ENCODE peak calls at places on chromosomes 2 and 18, in ten cellular contexts. L is GM23248, B is left ventricle myocardium inferior, D is GM12878, O is Peyer's patch, W is colonic mucosa, Z is ovary, C is endothelial cell of umbilical vein, F is heart right ventricle, I is BE2C. V is an unnamed sample. For H3K4me1, the result is how much of the 10 kb centered on the place peaks cover.

GRCh38 chr2:230414302-230414701 is 1.7 kb upstream of the SP100 start:
- DNase-seq in L (no peak), B (no peak), D (no peak), O (no peak), W (no peak), Z (no peak), C (no peak), F (no peak), I (no peak), V (no peak)

GRCh38 chr2:69483024-69483423 is 45.8 kb upstream of the NFU1 start:
- DNase-seq in L (no peak), B (no peak), D (no peak), O (no peak), W (no peak), Z (no peak), C (peak), F (no peak), I (no peak), V (no peak)

GRCh38 chr2:217685255-217685605 is 317.6 kb downstream of the TNS1 start:
- DNase-seq in L (peak), B (peak), D (no peak), O (no peak), W (peak), Z (peak), C (no peak), F (peak), I (no peak), V (peak)

GRCh38 chr2:236919209-236919608 is 166.5 kb upstream of the COPS8 start:
- DNase-seq in L (peak), B (no peak), D (no peak), O (no peak), W (no peak), Z (no peak), C (peak), F (no peak), I (no peak), V (peak)

GRCh38 chr18:55687106-55687505 is 99.1 kb upstream of the TCF4 start:
- DNase-seq in L (no peak), B (no peak), D (no peak), O (no peak), W (no peak), Z (no peak), C (no peak), F (no peak), I (no peak), V (no peak)

GRCh38 chr2:17124575-17125318 is 393.5 kb downstream of the RAD51AP2 start:
- DNase-seq in L (no peak), B (no peak), D (no peak), O (no peak), W (no peak), Z (no peak), C (no peak), F (no peak), I (no peak), V (no peak)

GRCh38 chr2:30396436-30397232 is 50.4 kb upstream of the LCLAT1 start:
- DNase-seq in L (no peak), B (no peak), D (no peak), O (no peak), W (no peak), Z (no peak), C (no peak), F (no peak), I (no peak), V (no peak)

GRCh38 chr2:96108578-96109561 is 7.5 kb downstream of the ADRA2B start:
- DNase-seq in L (no peak), B (peak), D (no peak), O (no peak), W (no peak), Z (peak), C (no peak), F (peak), I (no peak), V (no peak)

GRCh38 chr18:78735131-78736014 is 244.2 kb upstream of the SALL3 start:
- DNase-seq in L (no peak), B (no peak), D (no peak), O (no peak), W (no peak), Z (no peak), C (no peak), F (no peak), I (no peak), V (no peak)

GRCh38 chr18:50405582-50406271 is 30.9 kb downstream of the SKA1 start:
- DNase-seq in L (no peak), B (no peak), D (no peak), O (no peak), W (no peak), Z (no peak), C (no peak), F (no peak), I (no peak), V (no peak)

GRCh38 chr2:25491966-25492532 is 150.3 kb upstream of the DNMT3A start:
- DNase-seq in L (peak), B (no peak), D (no peak), O (no peak), W (no peak), Z (no peak), C (peak), F (no peak), I (no peak), V (no peak)

GRCh38 chr2:202643012-202643858 is 8.5 kb downstream of the FAM117B start:
- DNase-seq in L (no peak), B (no peak), D (no peak), O (no peak), W (no peak), Z (no peak), C (peak), F (no peak), I (no peak), V (no peak)

GRCh38 chr2:46315103-46315890 is 18.1 kb downstream of the EPAS1 start:
- DNase-seq in L (peak), B (peak), D (no peak), O (peak), W (peak), Z (peak), C (peak), F (peak), I (peak), V (peak)

GRCh38 chr18:23812566-23813440 is 123.5 kb downstream of the LAMA3 start:
- DNase-seq in L (peak), B (no peak), D (no peak), O (no peak), W (no peak), Z (no peak), C (peak), F (no peak), I (no peak), V (no peak)

GRCh38 chr2:128473175-128474013 is 154.7 kb upstream of the HS6ST1 start:
- DNase-seq in L (peak), B (no peak), D (peak), O (no peak), W (peak), Z (no peak), C (no peak), F (no peak), I (peak), V (peak)

GRCh38 chr2:230913406-230913805 is 11.6 kb downstream of the GPR55 start:
- DNase-seq in L (peak), B (no peak), D (no peak), O (peak), W (peak), Z (no peak), C (no peak), F (no peak), I (peak), V (no peak)

GRCh38 chr2:197137826-197138480 is 172.6 kb downstream of the ANKRD44 start:
- DNase-seq in L (peak), B (no peak), D (no peak), O (no peak), W (no peak), Z (no peak), C (peak), F (no peak), I (no peak), V (no peak)

GRCh38 chr2:197140045-197140444 is 170.5 kb downstream of the ANKRD44 start:
- DNase-seq in L (no peak), B (no peak), D (no peak), O (no peak), W (no peak), Z (no peak), C (no peak), F (no peak), I (no peak), V (no peak)

GRCh38 chr2:197136452-197136851 is 174.1 kb downstream of the ANKRD44 start:
- DNase-seq in L (no peak), B (no peak), D (no peak), O (no peak), W (no peak), Z (no peak), C (no peak), F (no peak), I (no peak), V (no peak)

GRCh38 chr2:197137234-197137633 is 173.3 kb downstream of the ANKRD44 start:
- DNase-seq in L (peak), B (no peak), D (no peak), O (no peak), W (no peak), Z (no peak), C (peak), F (no peak), I (no peak), V (no peak)

DNA sequence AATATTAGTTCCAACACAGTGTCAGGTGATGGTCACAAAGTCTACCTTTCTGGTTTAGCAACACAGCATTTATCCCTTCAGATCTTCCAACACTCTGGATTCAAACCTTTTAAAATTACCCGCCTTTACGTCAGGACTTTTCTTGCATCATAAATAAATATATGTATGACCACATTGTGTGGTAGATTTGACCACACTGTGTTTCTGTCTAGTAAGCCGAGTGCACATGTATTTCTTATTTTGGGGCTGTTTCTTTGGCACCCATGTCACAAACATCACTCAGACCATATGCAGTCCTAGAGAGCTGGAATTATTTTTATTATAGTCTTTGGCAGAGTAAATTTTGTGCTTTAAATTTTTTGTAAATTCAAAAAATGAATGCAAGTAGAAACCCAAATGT is 172.1 kb downstream of the ANKRD44 start:
- DNase-seq in L (no peak), B (no peak), D (no peak), O (no peak), W (no peak), Z (no peak), C (no peak), F (no peak), I (no peak), V (no peak)
- H3K4me1 ChIP-seq in L (under half), B (under half), D (under half), O (under half), W (under half), Z (under half), C (under half), F (under half), I (under half), V (under half)

DNA sequence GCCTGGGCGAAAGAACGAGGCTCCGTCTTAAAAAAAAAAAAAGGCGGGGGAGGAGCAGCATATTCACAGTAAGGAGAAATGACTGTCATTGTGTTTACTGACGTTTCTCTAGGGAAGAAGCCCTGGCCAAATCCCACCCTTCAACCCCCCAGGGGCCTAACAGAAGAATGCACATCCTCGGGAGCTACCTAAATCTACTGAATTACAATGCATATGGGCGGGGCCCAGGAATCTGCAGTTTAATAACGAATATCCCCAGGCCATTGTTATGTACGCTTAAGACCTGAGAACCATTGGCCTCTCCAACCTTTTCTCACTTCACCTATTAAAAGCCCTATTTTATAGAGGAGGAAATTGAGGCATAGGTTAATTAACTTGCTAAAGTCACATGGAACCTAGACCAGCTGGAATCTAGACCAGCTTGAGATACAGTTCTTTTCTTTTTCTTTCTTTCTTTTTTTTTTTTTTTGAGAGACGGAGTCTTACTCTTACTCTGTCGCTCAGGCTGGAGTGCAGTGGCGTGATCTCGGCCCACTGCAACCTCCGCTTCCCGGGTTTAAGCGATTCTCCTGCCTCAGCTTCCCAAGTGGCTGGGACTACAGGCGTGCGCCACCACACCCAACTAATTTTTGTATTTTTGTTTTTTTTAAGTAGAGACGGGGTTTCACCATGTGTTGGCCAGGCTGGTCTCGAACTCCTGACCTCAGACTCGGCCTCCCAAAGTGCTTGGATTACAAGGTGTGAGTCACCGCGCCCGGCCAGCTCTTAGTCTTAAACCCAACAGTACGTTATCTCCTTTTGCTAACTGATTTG is 708 bp upstream of the RIF1 start:
- DNase-seq in L (no peak), B (no peak), D (no peak), O (no peak), W (no peak), Z (no peak), C (no peak), F (no peak), I (no peak), V (no peak)
- H3K4me3 ChIP-seq in L (peak), B (peak), D (peak), O (no peak), W (peak), Z (peak), C (no peak), F (peak), I (peak), V (peak)

GRCh38 chr2:197322143-197322542 is 11.6 kb upstream of the ANKRD44 start:
- DNase-seq in L (no peak), B (no peak), D (no peak), O (no peak), W (no peak), Z (no peak), C (no peak), F (no peak), I (no peak), V (no peak)
- H3K4me1 ChIP-seq in L (under half), B (under half), D (under half), O (under half), W (under half), Z (under half), C (under half), F (under half), I (under half), V (under half)

DNA sequence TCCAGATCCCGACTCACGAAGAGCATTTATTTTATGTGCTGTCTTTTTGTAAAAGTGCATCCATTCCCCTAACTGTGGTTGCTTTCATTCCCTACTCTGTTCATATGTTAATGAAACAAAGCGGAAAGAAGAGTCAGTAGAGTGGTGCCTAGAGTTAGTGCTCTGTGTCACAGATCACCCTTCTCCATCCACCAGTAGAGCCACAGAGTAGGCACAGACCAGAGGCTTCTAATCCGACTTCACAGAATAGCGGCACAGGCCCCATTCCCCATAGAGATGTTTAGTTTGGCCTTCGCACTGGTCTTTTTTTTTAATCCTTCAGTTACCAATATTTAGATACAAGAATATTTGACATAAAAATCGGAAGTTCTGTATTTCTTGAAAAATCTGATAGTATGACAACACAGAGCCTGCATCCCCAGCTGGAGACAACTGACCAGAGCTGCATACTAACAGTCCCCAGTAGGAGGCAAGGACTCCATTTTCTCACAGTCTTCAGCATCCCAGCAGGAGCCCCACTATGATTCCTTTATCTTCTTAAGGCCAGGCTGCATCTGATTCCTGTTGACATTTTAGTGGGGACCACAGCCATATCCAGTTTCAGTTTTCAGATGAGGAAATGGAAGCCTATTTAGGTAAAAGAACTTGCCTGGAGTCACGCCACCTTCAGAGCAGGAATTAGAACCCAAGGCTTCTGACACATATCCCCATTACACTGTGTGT is 7.0 kb downstream of the G6PC2 start:
- DNase-seq in L (no peak), B (no peak), D (no peak), O (no peak), W (no peak), Z (no peak), C (no peak), F (no peak), I (no peak), V (no peak)
- H3K4me3 ChIP-seq in L (no peak), B (no peak), D (no peak), O (no peak), W (no peak), Z (no peak), C (no peak), F (no peak), I (no peak), V (no peak)

GRCh38 chr2:161766334-161766733 is 142.1 kb downstream of the SLC4A10 start:
- DNase-seq in L (peak), B (no peak), D (no peak), O (no peak), W (peak), Z (no peak), C (no peak), F (no peak), I (no peak), V (no peak)
- H3K4me1 ChIP-seq in L (under half), B (under half), D (under half), O (under half), W (under half), Z (under half), C (under half), F (under half), I (under half), V (under half)

GRCh38 chr18:11432360-11432811 is 177.0 kb upstream of the SLC35G4 start:
- DNase-seq in L (no peak), B (no peak), D (no peak), O (no peak), W (no peak), Z (no peak), C (no peak), F (no peak), I (no peak), V (no peak)
- H3K4me3 ChIP-seq in L (no peak), B (no peak), D (no peak), O (no peak), W (no peak), Z (no peak), C (no peak), F (no peak), I (no peak), V (no peak)

GRCh38 chr2:140711867-140712266 is 1418.9 kb downstream of the LRP1B start:
- DNase-seq in L (no peak), B (no peak), D (no peak), O (no peak), W (no peak), Z (no peak), C (no peak), F (no peak), I (no peak), V (no peak)
- H3K4me1 ChIP-seq in L (under half), B (under half), D (under half), O (under half), W (under half), Z (under half), C (under half), F (under half), I (under half), V (under half)

DNA sequence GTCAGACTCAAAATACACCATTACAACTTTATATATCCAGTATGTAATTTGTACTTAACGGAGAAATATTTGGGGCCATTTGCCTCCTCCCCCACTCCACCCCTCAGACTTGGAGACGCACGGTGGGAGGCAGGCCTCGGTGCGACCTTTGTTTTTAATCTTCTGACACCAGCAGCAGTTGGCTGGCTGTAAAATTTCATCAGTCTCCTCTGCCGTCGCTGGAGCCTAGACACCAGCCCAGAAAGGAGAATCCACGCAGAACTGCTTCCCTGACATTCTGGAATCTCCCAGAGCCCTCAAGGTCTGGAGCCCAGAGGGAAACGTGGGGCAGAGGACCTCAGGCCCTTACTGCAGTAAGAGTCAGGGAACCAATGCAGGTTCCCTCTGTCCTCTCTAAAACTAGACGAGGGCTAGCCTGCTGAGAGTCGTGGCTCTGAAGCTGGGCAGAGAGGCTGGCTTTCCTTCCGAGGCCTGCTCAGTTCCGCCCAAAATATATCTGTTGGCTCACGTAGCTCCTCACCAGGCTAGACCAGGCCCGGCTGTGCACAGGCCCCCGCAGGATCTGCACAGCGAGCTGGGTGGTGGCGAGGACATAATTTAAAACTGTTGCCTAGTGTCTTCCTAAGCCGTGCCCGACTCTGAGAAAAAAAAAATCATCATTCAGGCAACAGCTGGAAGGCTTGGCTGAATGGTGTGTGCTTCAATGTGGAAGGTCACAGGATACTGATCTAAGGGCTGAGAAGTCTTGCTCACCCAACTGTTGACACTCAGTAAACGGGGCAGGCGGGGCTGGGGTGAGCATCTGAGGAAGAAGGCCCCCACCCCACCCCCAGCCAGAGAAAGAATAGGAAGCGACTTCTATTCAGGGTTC is 40.4 kb downstream of the EN1 start:
- DNase-seq in L (peak), B (no peak), D (no peak), O (no peak), W (no peak), Z (no peak), C (no peak), F (no peak), I (no peak), V (no peak)
- H3K4me3 ChIP-seq in L (no peak), B (no peak), D (no peak), O (no peak), W (no peak), Z (no peak), C (no peak), F (no peak), I (no peak), V (no peak)

GRCh38 chr2:85605406-85606115 is 3.1 kb upstream of the TMEM150A start:
- DNase-seq in L (peak), B (no peak), D (no peak), O (no peak), W (no peak), Z (no peak), C (peak), F (no peak), I (no peak), V (no peak)
- H3K4me1 ChIP-seq in L (under half), B (half or more), D (under half), O (under half), W (under half), Z (under half), C (under half), F (half or more), I (under half), V (under half)

DNA sequence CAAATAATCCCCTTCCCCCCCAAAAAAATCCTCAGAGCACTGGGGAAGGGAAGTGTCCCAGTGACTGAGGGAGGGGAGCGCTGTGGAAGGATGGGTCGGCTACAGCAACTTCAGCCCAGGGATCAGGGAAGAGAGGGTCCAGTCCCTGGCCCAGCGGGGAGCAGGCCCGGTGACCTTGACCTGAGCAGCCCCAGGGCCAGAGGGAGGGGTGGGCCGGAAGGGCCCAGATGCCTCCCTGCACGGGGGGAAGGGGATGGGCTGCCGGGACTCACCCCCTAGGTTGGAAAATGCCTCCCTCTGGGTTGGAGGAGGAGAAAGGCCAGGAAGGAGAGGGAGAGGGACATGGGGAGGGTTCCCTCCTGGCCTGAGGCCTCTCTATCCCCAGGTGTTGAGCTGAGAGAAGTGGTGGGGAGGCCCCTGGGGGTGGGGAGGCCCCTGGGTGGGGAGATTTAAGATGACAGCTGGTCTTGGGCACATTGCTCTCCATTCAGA is 19.8 kb downstream of the GPC1 start:
- DNase-seq in L (no peak), B (no peak), D (no peak), O (no peak), W (no peak), Z (peak), C (no peak), F (peak), I (no peak), V (no peak)
- H3K4me3 ChIP-seq in L (no peak), B (no peak), D (no peak), O (no peak), W (no peak), Z (no peak), C (no peak), F (no peak), I (no peak), V (no peak)